ENCODE peak calls at places on chromosomes 2 and 18, in nine cellular contexts. O, V, C, P, S, Q, T, F and X are unnamed samples.

GRCh38 chr18:79257480-79257879 is 138.2 kb upstream of the NFATC1 start:
- DNase-seq in S (peak; percentile 20), C (no peak), T (no peak), F (no peak), V (no peak), Q (no peak), P (no peak), O (no peak), X (no peak)

GRCh38 chr2:226603606-226604005 is 196.0 kb downstream of the IRS1 start:
- DNase-seq in C (no peak), P (no peak), T (no peak), V (no peak), Q (no peak), F (no peak), S (no peak), O (no peak), X (no peak)

GRCh38 chr18:74613390-74613789 is 15.7 kb downstream of the ZNF407 start:
- DNase-seq in T (no peak), C (no peak), S (no peak), V (no peak), P (no peak), O (no peak), F (no peak), Q (no peak), X (no peak)

GRCh38 chr2:108594982-108595464 is 60.8 kb downstream of the LIMS1 start:
- DNase-seq in T (peak; percentile 60), S (no peak), Q (no peak), F (no peak), O (no peak), V (no peak), P (peak; percentile 74), C (peak; percentile 73), X (no peak)

GRCh38 chr2:39516347-39517101 is 79.4 kb upstream of the MAP4K3 start:
- DNase-seq in T (no peak), O (no peak), F (no peak), V (no peak), C (no peak), Q (peak; percentile 62), S (peak; percentile 75), P (peak; percentile 49), X (no peak)

GRCh38 chr2:99900589-99900988 is 241.8 kb downstream of the AFF3 start:
- DNase-seq in P (no peak), O (no peak), V (no peak), T (no peak), C (no peak), F (no peak), S (peak; percentile 60), Q (no peak), X (no peak)

GRCh38 chr18:60295776-60296175 is 76.8 kb downstream of the MC4R start:
- DNase-seq in O (no peak), S (no peak), Q (no peak), P (no peak), V (no peak), T (peak; percentile 6), F (no peak), C (no peak), X (no peak)

GRCh38 chr2:29195796-29196195 is 80.6 kb downstream of the CLIP4 start:
- DNase-seq in Q (no peak), C (no peak), V (no peak), F (no peak), S (no peak), O (no peak), T (no peak), P (no peak), X (peak; percentile 92)